ENCODE peak calls at places on chromosome 1, in six cellular contexts. X is activated CD4-positive, alpha-beta T cell treated with anti-CD3 and anti-CD28 coated beads, Interleukin-2, amount 50 U/mL, for 48 hours; M is glutamatergic neuron; W is heart right ventricle; P is activated T-cell treated with anti-CD3 and anti-CD28 coated beads for 1 hour; N is CD8-positive, alpha-beta memory T cell. Y is an unnamed sample.

GRCh38 chr1:157390646-157391045 is 161.7 kb downstream of the FCRL5 start:
- DNase-seq in X (no peak), M (no peak), W (no peak), P (no peak), N (no peak), Y (peak)

GRCh38 chr1:231200417-231201031 is 38.7 kb downstream of the TRIM67 start:
- DNase-seq in X (no peak), M (no peak), W (no peak), P (no peak), N (no peak), Y (no peak)

GRCh38 chr1:232844791-232845190 is 39.6 kb downstream of the MAP10 start:
- DNase-seq in X (no peak), M (no peak), W (no peak), P (no peak), N (no peak), Y (no peak)

GRCh38 chr1:221594600-221594999 is 147.3 kb downstream of the DUSP10 start:
- DNase-seq in X (no peak), M (no peak), W (no peak), P (no peak), N (no peak), Y (no peak)

GRCh38 chr1:70355111-70355407 is 537 bp upstream of the ANKRD13C start:
- DNase-seq in X (no peak), M (no peak), W (no peak), P (no peak), N (no peak), Y (no peak)

GRCh38 chr1:1177452-1178206 is 3.9 kb downstream of the TTLL10 start:
- DNase-seq in X (no peak), M (no peak), W (no peak), P (no peak), N (no peak), Y (no peak)

GRCh38 chr1:54324031-54324654 is 82.1 kb downstream of the SSBP3 start:
- DNase-seq in X (no peak), M (no peak), W (peak), P (no peak), N (no peak), Y (no peak)

GRCh38 chr1:198678901-198679329 is 40.1 kb downstream of the PTPRC start:
- DNase-seq in X (no peak), M (no peak), W (no peak), P (no peak), N (no peak), Y (no peak)

GRCh38 chr1:159302036-159302435 is at the start of gene FCER1A:
- DNase-seq in X (no peak), M (no peak), W (no peak), P (no peak), N (no peak), Y (no peak)

GRCh38 chr1:117608213-117608612 is 2.4 kb downstream of the TENT5C start:
- DNase-seq in X (no peak), M (no peak), W (no peak), P (no peak), N (no peak), Y (no peak)

GRCh38 chr1:71285529-71285928 is 204.7 kb upstream of the ZRANB2 start:
- DNase-seq in X (no peak), M (no peak), W (no peak), P (no peak), N (no peak), Y (no peak)

GRCh38 chr1:96973605-96974004 is 252.0 kb downstream of the PTBP2 start:
- DNase-seq in X (no peak), M (no peak), W (peak), P (no peak), N (no peak), Y (no peak)

GRCh38 chr1:10490271-10490970 is 15.7 kb downstream of the PEX14 start:
- DNase-seq in X (no peak), M (no peak), W (no peak), P (no peak), N (no peak), Y (no peak)

GRCh38 chr1:93609536-93609935 is 72.1 kb downstream of the BCAR3 start:
- DNase-seq in X (no peak), M (no peak), W (no peak), P (no peak), N (no peak), Y (no peak)